ENCODE peak calls at places on chromosomes 1 and 21, in six cellular contexts. S is tibial nerve, K is transverse colon, V is esophagus muscularis mucosa, U is HepG2, Y is sigmoid colon. T is an unnamed sample.

GRCh38 chr1:106224426-106224825 is 832.0 kb upstream of the PRMT6 start:
- DNase-seq in S (no peak), K (no peak), V (no peak), U (no peak), Y (no peak), T (no peak)

GRCh38 chr1:222249261-222249660 is 298.6 kb downstream of the HHIPL2 start:
- DNase-seq in S (no peak), K (no peak), V (peak; percentile 70), U (no peak), Y (no peak), T (no peak)

GRCh38 chr21:34764715-34765284 is 96.0 kb downstream of the CLIC6 start:
- DNase-seq in S (no peak), K (no peak), V (peak; percentile 8), U (no peak), Y (no peak), T (no peak)

GRCh38 chr1:242569867-242570266 is 45.4 kb upstream of the PLD5 start:
- DNase-seq in S (no peak), K (no peak), V (no peak), U (no peak), Y (no peak), T (no peak)

GRCh38 chr21:36239585-36239984 is 80.4 kb upstream of the MORC3 start:
- DNase-seq in S (no peak), K (no peak), V (no peak), U (no peak), Y (no peak), T (no peak)

GRCh38 chr1:217139513-217139912 is 416.3 kb upstream of the ESRRG start:
- DNase-seq in S (no peak), K (no peak), V (no peak), U (no peak), Y (no peak), T (no peak)

GRCh38 chr21:32772281-32773047 is 909 bp upstream of the PAXBP1 start:
- DNase-seq in S (peak; percentile 16), K (peak; percentile 60), V (no peak), U (no peak), Y (no peak), T (no peak)

GRCh38 chr1:2539312-2539907 is 9.3 kb upstream of the HES5 start:
- DNase-seq in S (no peak), K (no peak), V (no peak), U (no peak), Y (no peak), T (no peak)

GRCh38 chr21:27570306-27570868 is 603.5 kb upstream of the ADAMTS5 start:
- DNase-seq in S (peak; percentile 69), K (peak; percentile 14), V (peak; percentile 93), U (no peak), Y (peak; percentile 83), T (peak; percentile 38)

GRCh38 chr1:6906783-6907182 is 121.5 kb downstream of the CAMTA1 start:
- DNase-seq in S (no peak), K (no peak), V (no peak), U (no peak), Y (peak; percentile 36), T (no peak)

GRCh38 chr1:198788561-198789064 is 149.8 kb downstream of the PTPRC start:
- DNase-seq in S (no peak), K (no peak), V (no peak), U (no peak), Y (no peak), T (no peak)
- TF ChIP-seq CTCF in S (no peak), K (no peak), V (peak; percentile 12), U (no peak), Y (no peak), T (no peak)

GRCh38 chr1:225601902-225602589 is 50.9 kb downstream of the ENAH start:
- DNase-seq in S (no peak), K (no peak), V (no peak), U (no peak), Y (no peak), T (no peak)

GRCh38 chr1:225598847-225599246 is 54.1 kb downstream of the ENAH start:
- DNase-seq in S (no peak), K (no peak), V (no peak), U (no peak), Y (no peak), T (no peak)

GRCh38 chr1:225603538-225604354 is 49.2 kb downstream of the ENAH start:
- DNase-seq in S (no peak), K (no peak), V (no peak), U (peak; percentile 56), Y (no peak), T (no peak)

GRCh38 chr1:225597926-225598575 is 54.9 kb downstream of the ENAH start:
- DNase-seq in S (no peak), K (no peak), V (no peak), U (no peak), Y (no peak), T (no peak)

GRCh38 chr1:225602590-225603206 is 50.2 kb downstream of the ENAH start:
- DNase-seq in S (no peak), K (no peak), V (no peak), U (no peak), Y (no peak), T (no peak)
- TF ChIP-seq EP300 in S (no peak), K (no peak), V (no peak), U (no peak), Y (no peak), T (no peak)

GRCh38 chr1:151346769-151347522 is at the start of gene RFX5:
- DNase-seq in S (peak; percentile 93), K (peak; percentile 96), V (peak; percentile 99), U (peak; percentile 95), Y (peak; percentile 98), T (peak; percentile 87)
- TF ChIP-seq POLR2A in S (peak; percentile 50), K (peak; percentile 79), V (peak; percentile 14), U (peak; percentile 48), Y (peak; percentile 38), T (peak; percentile 68)

GRCh38 chr1:181984006-181984405 is 77.5 kb downstream of the ZNF648 start:
- DNase-seq in S (no peak), K (no peak), V (no peak), U (no peak), Y (no peak), T (no peak)
- TF ChIP-seq CTCF in S (no peak), K (no peak), V (no peak), U (no peak), Y (no peak), T (no peak)

GRCh38 chr1:218673170-218673569 is 328.0 kb downstream of the TGFB2 start:
- DNase-seq in S (no peak), K (no peak), V (no peak), U (no peak), Y (no peak), T (no peak)

GRCh38 chr1:218671573-218671972 is 326.4 kb downstream of the TGFB2 start:
- DNase-seq in S (no peak), K (no peak), V (no peak), U (no peak), Y (no peak), T (no peak)

GRCh38 chr1:218676991-218677390 is 331.9 kb downstream of the TGFB2 start:
- DNase-seq in S (no peak), K (no peak), V (no peak), U (no peak), Y (no peak), T (no peak)

GRCh38 chr1:218670875-218671274 is 325.7 kb downstream of the TGFB2 start:
- DNase-seq in S (no peak), K (no peak), V (no peak), U (no peak), Y (no peak), T (no peak)

DNA sequence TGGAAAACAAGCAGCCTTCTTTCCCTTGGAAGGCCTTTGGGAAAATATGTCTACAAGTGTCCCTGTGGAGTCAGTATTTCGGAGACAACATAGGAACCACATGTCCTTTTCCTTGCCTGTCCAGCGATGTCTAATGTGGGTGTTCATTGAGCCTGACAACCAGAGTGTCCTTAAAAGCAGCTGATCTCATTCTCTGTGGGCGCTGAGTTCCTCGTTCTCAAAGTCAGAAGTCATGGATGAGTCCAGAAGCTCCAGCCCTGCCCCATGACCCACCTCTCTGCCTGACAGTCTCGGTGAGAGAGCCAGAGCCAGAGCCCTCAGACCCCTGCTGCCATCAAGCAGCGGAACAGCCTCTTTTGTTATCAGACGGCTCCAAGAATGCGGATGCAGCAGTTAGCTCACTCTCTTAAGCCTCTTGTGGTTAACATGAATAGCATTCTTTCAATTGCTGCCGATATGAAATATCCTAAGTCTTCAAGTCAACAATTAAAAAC is 329.2 kb downstream of the TGFB2 start:
- DNase-seq in S (peak; percentile 14), K (no peak), V (no peak), U (peak; percentile 68), Y (no peak), T (peak; percentile 18)
- TF ChIP-seq EP300 in S (no peak), K (no peak), V (no peak), U (no peak), Y (no peak), T (no peak)

DNA sequence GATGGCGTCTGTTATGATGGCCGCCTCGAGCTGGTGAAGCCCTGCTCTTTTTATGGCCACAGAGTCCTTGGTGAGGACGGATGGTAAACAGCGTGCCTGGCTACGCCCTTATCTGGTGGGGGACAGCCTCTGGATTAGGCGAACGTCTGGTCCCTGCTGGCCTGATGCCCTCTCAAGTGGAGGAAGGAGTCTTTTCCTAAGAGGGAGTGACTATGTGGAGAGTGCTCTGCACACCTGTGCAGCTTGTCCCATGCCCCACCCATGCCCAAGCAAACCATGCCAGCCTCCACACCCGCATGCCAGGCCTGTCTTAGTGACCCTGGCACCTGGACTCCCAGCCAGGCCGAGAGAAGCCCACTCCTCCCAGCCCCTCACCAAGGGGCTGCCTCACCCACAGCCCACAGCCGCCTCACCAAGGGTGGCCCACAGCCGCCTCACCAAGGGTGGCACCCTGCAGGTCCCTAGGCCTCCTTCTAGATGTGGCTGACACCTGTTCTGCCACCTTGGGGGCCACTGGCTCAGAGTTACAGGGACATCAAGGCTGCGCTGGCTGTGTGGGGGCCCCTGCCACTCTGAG is 40.2 kb downstream of the WNT9A start:
- DNase-seq in S (no peak), K (no peak), V (no peak), U (no peak), Y (no peak), T (no peak)
- TF ChIP-seq POLR2A in S (no peak), K (no peak), V (no peak), U (no peak), Y (no peak), T (no peak)

GRCh38 chr1:228445524-228445866 is 28.8 kb upstream of the TRIM17 start:
- DNase-seq in S (no peak), K (no peak), V (no peak), U (no peak), Y (no peak), T (no peak)
- TF ChIP-seq CTCF in S (no peak), K (no peak), V (no peak), U (no peak), Y (no peak), T (no peak)

DNA sequence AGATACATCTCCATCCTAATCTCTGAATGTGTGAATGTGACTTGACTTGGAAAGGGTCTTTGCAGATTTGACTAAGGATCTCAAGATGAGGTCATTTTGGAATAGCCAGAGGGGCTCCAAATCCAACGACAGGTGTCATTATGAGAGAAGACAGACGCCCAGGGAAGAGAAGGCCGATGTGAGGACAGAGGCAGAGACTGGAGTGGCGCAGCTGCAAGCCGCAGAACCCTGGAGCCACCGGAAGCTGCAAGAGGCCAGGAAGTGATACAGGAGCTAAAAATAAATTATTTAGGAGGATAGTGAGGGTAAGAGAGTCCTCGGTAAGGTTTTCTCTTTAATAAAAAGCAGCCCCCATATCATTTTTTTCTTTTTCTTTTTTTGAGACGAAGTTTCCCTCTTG is 9.7 kb upstream of the AADACL4 start:
- DNase-seq in S (no peak), K (no peak), V (no peak), U (no peak), Y (no peak), T (no peak)
- TF ChIP-seq EP300 in S (no peak), K (no peak), V (no peak), U (no peak), Y (no peak), T (no peak)

GRCh38 chr1:197775282-197776262 is at the start of gene DENND1B:
- DNase-seq in S (peak; percentile 38), K (peak; percentile 91), V (peak; percentile 94), U (peak; percentile 52), Y (peak; percentile 83), T (peak; percentile 64)
- TF ChIP-seq POLR2A in S (no peak), K (peak; percentile 81), V (no peak), U (peak; percentile 57), Y (no peak), T (no peak)